ENCODE peak calls at places on chromosomes 2 and 18, in eight cellular contexts. J is heart right ventricle; G is uterus; P is HCT116; O is cardiac fibroblast; H is activated CD8-positive, alpha-beta T cell treated with anti-CD3 and anti-CD28 coated beads for 36 hours; Z is fibroblast of mammary gland; E is IMR-90. B is an unnamed sample.

GRCh38 chr18:31225668-31226067 is 63.0 kb upstream of the DSC1 start:
- DNase-seq in G (no peak), J (peak), H (no peak), E (peak), P (no peak), Z (no peak), O (peak), B (peak)

GRCh38 chr2:187774551-187775071 is 220.4 kb upstream of the TFPI start:
- DNase-seq in G (no peak), P (no peak), Z (peak), H (no peak), E (peak), J (no peak), O (peak), B (peak)

GRCh38 chr2:150878347-150878746 is 383.3 kb downstream of the RBM43 start:
- DNase-seq in H (peak), Z (peak), O (peak), J (no peak), E (peak), P (peak), G (no peak), B (no peak)

GRCh38 chr18:5146093-5146492 is 51.0 kb downstream of the AKAIN1 start:
- DNase-seq in P (no peak), O (no peak), H (no peak), Z (no peak), J (no peak), G (no peak), E (no peak), B (no peak)

GRCh38 chr2:75292826-75293225 is 93.5 kb upstream of the TACR1 start:
- DNase-seq in G (no peak), J (no peak), O (peak), P (peak), Z (peak), H (no peak), E (peak), B (peak)

GRCh38 chr2:26316041-26316440 is 29.9 kb upstream of the SELENOI start:
- DNase-seq in P (peak), H (peak), G (no peak), O (no peak), J (no peak), E (no peak), Z (no peak), B (no peak)

GRCh38 chr2:37080231-37080630 is 3.9 kb downstream of the HEATR5B start:
- DNase-seq in G (no peak), P (no peak), J (no peak), H (no peak), E (peak), Z (no peak), O (peak), B (no peak)

GRCh38 chr18:58776084-58776483 is 88.6 kb upstream of the ZNF532 start:
- DNase-seq in P (no peak), E (peak), O (peak), Z (no peak), H (no peak), J (no peak), G (no peak), B (no peak)

GRCh38 chr2:157329524-157329923 is 3.9 kb upstream of the ERMN start:
- DNase-seq in Z (no peak), O (no peak), E (no peak), G (no peak), P (no peak), H (no peak), J (no peak), B (no peak)

GRCh38 chr2:217160103-217160502 is 300.2 kb upstream of the TNP1 start:
- DNase-seq in J (no peak), H (no peak), O (peak), G (no peak), E (peak), Z (peak), P (no peak), B (peak)

DNA sequence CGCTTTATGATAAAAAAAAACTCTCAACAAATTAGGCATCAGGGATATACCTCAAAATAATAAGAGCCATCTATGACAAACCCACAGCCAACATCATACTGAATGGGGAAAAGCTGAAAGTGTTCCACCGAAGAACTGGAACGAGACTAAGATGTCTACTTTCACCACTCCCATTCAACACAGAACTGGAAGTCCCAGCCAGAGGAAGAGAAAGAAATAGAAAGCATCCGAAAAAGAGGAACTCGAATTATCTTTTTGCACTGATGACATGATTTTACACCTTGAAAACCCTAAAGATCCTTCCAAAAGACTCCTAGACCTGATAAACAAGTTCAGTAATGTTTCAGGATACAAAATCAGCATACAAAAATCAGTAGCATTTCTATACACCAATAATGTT is 121.6 kb downstream of the ZRANB3 start:
- DNase-seq in P (no peak), H (no peak), E (no peak), O (no peak), G (no peak), J (no peak), Z (no peak), B (no peak)
- TF ChIP-seq CTCF in P (no peak), H (no peak), E (no peak), O (no peak), G (no peak), J (no peak), Z (no peak), B (no peak)

DNA sequence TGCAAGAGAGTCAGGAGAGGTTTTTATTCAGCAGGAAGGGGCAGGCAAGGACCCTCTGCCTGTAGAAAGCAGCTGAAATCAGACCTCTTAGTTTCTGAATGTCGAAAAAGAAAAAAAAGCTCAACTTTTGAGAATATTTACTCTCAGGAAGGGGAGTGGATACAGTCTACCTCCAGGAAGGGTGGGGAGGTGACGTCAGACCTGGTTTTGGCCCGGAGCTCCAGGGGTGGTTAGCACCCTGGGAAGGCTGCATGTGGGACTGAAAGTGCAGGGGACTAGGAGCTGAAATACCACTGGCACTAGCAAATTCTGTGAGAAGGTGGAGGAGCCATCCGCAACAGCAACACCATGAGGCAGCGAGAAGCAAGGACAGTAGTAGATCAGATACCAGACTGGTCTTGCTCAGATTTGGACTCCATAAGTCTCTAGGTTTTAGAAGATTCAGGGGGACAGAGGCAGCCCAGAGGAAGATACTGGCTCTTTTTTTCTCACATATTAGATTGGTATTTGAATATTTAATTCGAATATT is 19.8 kb downstream of the MC2R start:
- DNase-seq in H (no peak), E (no peak), G (no peak), Z (no peak), J (no peak), O (no peak), P (no peak), B (no peak)
- TF ChIP-seq CTCF in H (no peak), E (no peak), G (no peak), Z (no peak), J (no peak), O (no peak), P (no peak), B (no peak)

GRCh38 chr2:221263572-221263971 is 308.5 kb downstream of the EPHA4 start:
- DNase-seq in G (no peak), J (no peak), O (no peak), E (no peak), P (no peak), H (no peak), Z (no peak), B (no peak)
- TF ChIP-seq CTCF in G (no peak), J (no peak), O (no peak), E (no peak), P (no peak), H (no peak), Z (no peak), B (no peak)

GRCh38 chr2:27442282-27442980 is at the start of gene KRTCAP3:
- DNase-seq in J (no peak), E (no peak), O (no peak), H (no peak), P (peak), G (no peak), Z (no peak), B (no peak)
- TF ChIP-seq CTCF in J (no peak), E (no peak), O (no peak), H (no peak), P (peak), G (no peak), Z (no peak), B (no peak)

B was measured in kidney epithelial cell.